ENCODE peak calls at places on chromosomes 3 and 15, in six cellular contexts. L, P, K, N, H and T are unnamed samples.

GRCh38 chr3:197029511-197030167 is at the start of gene MELTF:
- DNase-seq in L (peak; percentile 82), P (peak; percentile 72), K (no peak), N (peak; percentile 61), H (no peak), T (peak; percentile 72)

GRCh38 chr3:155252535-155252934 is 40.9 kb downstream of the STRIT1 start:
- DNase-seq in L (no peak), P (no peak), K (no peak), N (no peak), H (no peak), T (no peak)

GRCh38 chr3:42451546-42452230 is 41.3 kb upstream of the LYZL4 start:
- DNase-seq in L (no peak), P (no peak), K (no peak), N (no peak), H (no peak), T (peak; percentile 56)

GRCh38 chr15:73807865-73808264 is 54.7 kb upstream of the INSYN1 start:
- DNase-seq in L (no peak), P (no peak), K (no peak), N (no peak), H (no peak), T (no peak)

GRCh38 chr15:40793216-40793989 is 13.5 kb upstream of the ZFYVE19 start:
- DNase-seq in L (no peak), P (no peak), K (no peak), N (peak; percentile 74), H (peak; percentile 92), T (peak; percentile 54)

GRCh38 chr3:194871864-194872668 is 186.4 kb downstream of the FAM43A start:
- DNase-seq in L (no peak), P (no peak), K (no peak), N (no peak), H (peak; percentile 10), T (peak; percentile 67)

GRCh38 chr15:45522179-45522930 is at the start of gene SLC30A4:
- DNase-seq in L (peak; percentile 75), P (peak; percentile 64), K (peak; percentile 54), N (peak; percentile 67), H (no peak), T (peak; percentile 78)

GRCh38 chr3:152123457-152123856 is 145.3 kb upstream of the MBNL1 start:
- DNase-seq in L (no peak), P (no peak), K (no peak), N (no peak), H (no peak), T (no peak)

GRCh38 chr15:76140069-76140454 is 80.3 kb downstream of the TMEM266 start:
- DNase-seq in L (no peak), P (no peak), K (no peak), N (no peak), H (no peak), T (peak; percentile 63)

GRCh38 chr3:111035316-111035715 is 36.3 kb upstream of the NECTIN3 start:
- DNase-seq in L (no peak), P (no peak), K (no peak), N (no peak), H (no peak), T (no peak)

GRCh38 chr3:197487911-197488391 is 67.8 kb downstream of the BDH1 start:
- DNase-seq in L (no peak), P (no peak), K (peak; percentile 38), N (no peak), H (no peak), T (no peak)

GRCh38 chr3:53269888-53270880 is 14.4 kb upstream of the TKT start:
- DNase-seq in L (peak; percentile 93), P (peak; percentile 87), K (peak; percentile 86), N (peak; percentile 86), H (peak; percentile 96), T (peak; percentile 93)

GRCh38 chr3:161818106-161818505 is 321.5 kb downstream of the OTOL1 start:
- DNase-seq in L (no peak), P (no peak), K (no peak), N (no peak), H (no peak), T (no peak)

GRCh38 chr3:33717866-33718594 is at the start of gene CLASP2:
- DNase-seq in L (peak; percentile 93), P (peak; percentile 85), K (peak; percentile 78), N (peak; percentile 86), H (peak; percentile 73), T (peak; percentile 96)

GRCh38 chr3:41574900-41575299 is 375.6 kb downstream of the CTNNB1 start:
- DNase-seq in L (no peak), P (no peak), K (no peak), N (no peak), H (no peak), T (no peak)

GRCh38 chr15:66912001-66912400 is 153.4 kb upstream of the SMAD3 start:
- DNase-seq in L (no peak), P (no peak), K (no peak), N (no peak), H (no peak), T (no peak)

DNA sequence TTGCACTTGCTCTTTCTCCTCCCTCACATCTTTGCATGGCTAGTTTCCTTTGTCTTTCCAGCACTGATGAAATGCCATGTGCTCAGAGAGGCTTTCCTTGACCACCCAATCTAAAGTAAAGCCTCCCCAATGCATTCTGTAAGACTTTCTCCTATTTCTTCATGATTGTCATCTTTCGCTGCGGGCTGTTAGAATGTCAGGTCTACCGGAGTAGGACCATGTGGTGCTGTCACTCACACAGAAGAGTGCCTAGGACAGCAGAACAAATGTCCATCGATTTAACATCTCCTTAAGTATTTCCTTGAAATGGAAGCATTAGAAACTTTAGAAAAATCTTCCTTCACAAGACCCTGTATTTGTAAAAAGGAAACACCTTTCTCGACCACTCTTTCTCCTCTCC is 99.9 kb upstream of the TMC3 start:
- DNase-seq in L (no peak), P (no peak), K (no peak), N (no peak), H (no peak), T (no peak)
- H3K27me3 ChIP-seq in L (no peaks in the 10 kb centered on the region), P (no peaks in the 10 kb centered on the region), K (no peaks in the 10 kb centered on the region), N (no peaks in the 10 kb centered on the region), H (peaks cover 30% of the 10 kb centered on the region), T (no peaks in the 10 kb centered on the region)

DNA sequence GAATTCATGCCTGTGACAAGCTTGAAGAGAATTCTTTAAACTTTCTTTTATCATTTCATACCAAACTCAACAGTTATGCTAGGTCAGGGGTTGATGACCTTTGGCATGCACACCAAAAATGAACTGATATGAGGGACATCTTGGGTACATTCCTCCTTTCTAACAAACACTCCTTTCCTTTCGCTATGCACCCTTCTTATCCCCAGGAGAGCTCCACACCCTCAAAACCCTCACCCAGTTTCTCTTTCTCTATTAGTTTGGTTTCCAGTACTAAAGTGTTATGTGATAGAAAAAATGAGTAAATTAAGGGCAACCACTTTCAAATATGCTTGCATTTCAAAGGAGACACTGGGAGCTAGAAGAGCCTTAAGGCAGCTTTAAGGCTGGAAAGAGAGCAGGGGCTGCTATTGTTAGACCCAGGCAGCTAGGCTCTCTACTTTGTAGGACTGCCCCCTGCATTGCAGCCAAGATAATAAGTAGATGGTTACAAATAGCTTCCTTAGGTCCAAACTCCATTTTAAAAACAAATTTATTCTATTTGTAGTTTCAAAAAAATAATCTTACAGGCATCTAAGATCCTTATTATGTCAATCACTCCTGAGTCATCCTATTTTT is 244.3 kb downstream of the ZIC1 start:
- DNase-seq in L (no peak), P (no peak), K (no peak), N (no peak), H (no peak), T (no peak)
- H3K27me3 ChIP-seq in L (no peaks in the 10 kb centered on the region), P (no peaks in the 10 kb centered on the region), K (no peaks in the 10 kb centered on the region), N (no peaks in the 10 kb centered on the region), H (no peaks in the 10 kb centered on the region), T (no peaks in the 10 kb centered on the region)

DNA sequence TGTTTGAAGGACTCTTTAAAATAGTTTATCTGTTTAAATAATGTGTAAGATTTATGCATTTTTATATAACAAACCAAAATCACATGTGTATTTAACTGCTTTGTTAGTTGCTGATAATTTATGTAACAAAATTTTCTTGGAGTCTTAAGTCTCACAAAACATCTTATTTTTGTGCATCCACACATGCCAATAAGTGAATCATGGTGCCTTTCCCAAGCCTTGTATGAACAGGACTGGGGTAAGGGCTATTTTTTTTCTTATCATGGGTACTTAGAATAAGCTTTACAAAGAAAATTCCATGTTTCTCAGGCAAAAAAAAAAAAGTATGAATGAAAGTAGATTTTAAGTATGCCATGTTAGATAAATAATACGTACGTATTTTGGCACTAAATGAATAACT is 132.9 kb upstream of the LRRFIP2 start:
- DNase-seq in L (no peak), P (no peak), K (no peak), N (no peak), H (no peak), T (no peak)
- H3K27me3 ChIP-seq in L (no peaks in the 10 kb centered on the region), P (no peaks in the 10 kb centered on the region), K (no peaks in the 10 kb centered on the region), N (no peaks in the 10 kb centered on the region), H (no peaks in the 10 kb centered on the region), T (no peaks in the 10 kb centered on the region)

GRCh38 chr3:13879102-13879945 is 547 bp downstream of the WNT7A start:
- DNase-seq in L (no peak), P (no peak), K (no peak), N (peak; percentile 21), H (no peak), T (no peak)

GRCh38 chr3:13880811-13881156 is 913 bp upstream of the WNT7A start:
- DNase-seq in L (peak; percentile 63), P (no peak), K (no peak), N (no peak), H (no peak), T (no peak)

GRCh38 chr3:13878711-13879101 is 1.2 kb downstream of the WNT7A start:
- DNase-seq in L (no peak), P (no peak), K (no peak), N (no peak), H (no peak), T (no peak)

GRCh38 chr3:13881536-13882410 is 1.9 kb upstream of the WNT7A start:
- DNase-seq in L (no peak), P (no peak), K (peak; percentile 6), N (no peak), H (no peak), T (no peak)

GRCh38 chr3:13879946-13880810 is at the start of gene WNT7A:
- DNase-seq in L (no peak), P (no peak), K (peak; percentile 16), N (peak; percentile 18), H (no peak), T (peak; percentile 76)
- H3K27me3 ChIP-seq in L (peaks cover 68% of the 10 kb centered on the region), P (peaks cover 4% of the 10 kb centered on the region), K (no peaks in the 10 kb centered on the region), N (peaks cover 29% of the 10 kb centered on the region), H (peaks cover 33% of the 10 kb centered on the region), T (no peaks in the 10 kb centered on the region)

GRCh38 chr15:83284563-83285283 is at the start of gene BNC1:
- DNase-seq in L (no peak), P (no peak), K (no peak), N (no peak), H (no peak), T (no peak)
- H3K27me3 ChIP-seq in L (peaks cover 63% of the 10 kb centered on the region), P (peaks cover 10% of the 10 kb centered on the region), K (no peaks in the 10 kb centered on the region), N (peaks cover 29% of the 10 kb centered on the region), H (no peaks in the 10 kb centered on the region), T (no peaks in the 10 kb centered on the region)

GRCh38 chr3:186497608-186498007 is 46.6 kb downstream of the CRYGS start:
- DNase-seq in L (no peak), P (no peak), K (no peak), N (no peak), H (no peak), T (no peak)
- H3K27me3 ChIP-seq in L (no peaks in the 10 kb centered on the region), P (no peaks in the 10 kb centered on the region), K (no peaks in the 10 kb centered on the region), N (no peaks in the 10 kb centered on the region), H (peaks cover 31% of the 10 kb centered on the region), T (no peaks in the 10 kb centered on the region)

GRCh38 chr3:23203651-23204111 is 554 bp downstream of the UBE2E2 start:
- DNase-seq in L (peak; percentile 50), P (no peak), K (peak; percentile 41), N (peak; percentile 23), H (no peak), T (peak; percentile 71)
- H3K27me3 ChIP-seq in L (no peaks in the 10 kb centered on the region), P (no peaks in the 10 kb centered on the region), K (no peaks in the 10 kb centered on the region), N (no peaks in the 10 kb centered on the region), H (peaks cover 6% of the 10 kb centered on the region), T (no peaks in the 10 kb centered on the region)

GRCh38 chr15:65067645-65068416 is at the start of gene RASL12:
- DNase-seq in L (peak; percentile 47), P (peak; percentile 63), K (no peak), N (no peak), H (no peak), T (peak; percentile 78)
- H3K27me3 ChIP-seq in L (peaks cover 23% of the 10 kb centered on the region), P (no peaks in the 10 kb centered on the region), K (no peaks in the 10 kb centered on the region), N (peaks cover 13% of the 10 kb centered on the region), H (no peaks in the 10 kb centered on the region), T (no peaks in the 10 kb centered on the region)